ENCODE peak calls at places on chromosomes 4 and X, in six cellular contexts. T is B cell, Q is endothelial cell, Z is HFFc6, Y is fibroblast of mammary gland, J is fibroblast of lung. D is an unnamed sample.
A peak's percentile ranks its signal among the peaks of the same experiment; 100 is the strongest.

GRCh38 chr4:2168469-2169319 is 73.2 kb downstream of the HAUS3 start:
- DNase-seq in J (no peak), Y (no peak), T (no peak), Z (no peak), Q (no peak), D (no peak)

GRCh38 chrX:13646154-13646549 is 6.8 kb upstream of the TCEANC start:
- DNase-seq in Q (peak; percentile 50), T (no peak), J (peak; percentile 75), Z (peak; percentile 39), Y (peak; percentile 69), D (peak; percentile 53)

GRCh38 chrX:55489315-55490009 is at the start of gene USP51:
- DNase-seq in Y (peak; percentile 41), J (peak; percentile 59), Z (no peak), T (peak; percentile 51), Q (peak; percentile 40), D (peak; percentile 55)

GRCh38 chrX:57453901-57454300 is 137.9 kb upstream of the ZXDB start:
- DNase-seq in J (no peak), Z (no peak), T (no peak), Y (peak; percentile 13), Q (peak; percentile 5), D (peak; percentile 53)

GRCh38 chr4:133483600-133484246 is 334.6 kb downstream of the PCDH10 start:
- DNase-seq in Q (peak; percentile 17), J (peak; percentile 60), Z (peak; percentile 58), Y (peak; percentile 12), T (no peak), D (peak; percentile 24)

GRCh38 chrX:85836868-85837267 is 210.5 kb downstream of the CHM start:
- DNase-seq in Z (peak; percentile 6), T (no peak), J (peak; percentile 44), Q (no peak), Y (peak; percentile 57), D (no peak)

GRCh38 chr4:20422398-20422797 is 170.7 kb downstream of the SLIT2 start:
- DNase-seq in Q (peak; percentile 69), Y (peak; percentile 65), Z (peak; percentile 53), J (peak; percentile 72), T (no peak), D (peak; percentile 66)

GRCh38 chr4:26404597-26405323 is 83.9 kb downstream of the RBPJ start:
- DNase-seq in T (no peak), J (no peak), Z (no peak), Y (no peak), Q (no peak), D (no peak)

GRCh38 chrX:99394450-99394849 is 1015.6 kb downstream of the PCDH19 start:
- DNase-seq in Q (no peak), Y (no peak), J (no peak), Z (no peak), T (no peak), D (peak; percentile 8)

GRCh38 chr4:1579834-1580686 is 104.1 kb downstream of the FAM53A start:
- DNase-seq in Q (peak; percentile 90), T (peak; percentile 94), Y (peak; percentile 43), Z (peak; percentile 24), J (no peak), D (peak; percentile 96)

GRCh38 chrX:106863697-106864096 is 39.4 kb downstream of the RIPPLY1 start:
- DNase-seq in Q (no peak), J (no peak), Z (no peak), Y (no peak), T (no peak), D (no peak)

GRCh38 chrX:127207326-127207725 is 387.8 kb downstream of the PRR32 start:
- DNase-seq in J (no peak), Z (no peak), Q (no peak), Y (no peak), T (no peak), D (no peak)

GRCh38 chrX:103656623-103657022 is 27.8 kb downstream of the TCEAL1 start:
- DNase-seq in Q (no peak), T (no peak), J (peak; percentile 67), Z (peak; percentile 92), Y (peak; percentile 72), D (no peak)

GRCh38 chr4:25970241-25970675 is 56.2 kb downstream of the SMIM20 start:
- DNase-seq in Y (no peak), Z (no peak), J (no peak), Q (peak; percentile 27), T (no peak), D (peak; percentile 74)

GRCh38 chr4:20493761-20494353 is 206.4 kb upstream of the PACRGL start:
- DNase-seq in T (no peak), J (peak; percentile 58), Q (no peak), Z (peak; percentile 75), Y (peak; percentile 23), D (no peak)

GRCh38 chr4:185837415-185838103 is 25.6 kb upstream of the SORBS2 start:
- DNase-seq in Y (peak; percentile 19), Z (no peak), Q (no peak), T (no peak), J (no peak), D (no peak)

GRCh38 chrX:2336181-2336580 is 164.6 kb downstream of the DHRSX start:
- DNase-seq in Z (no peak), J (no peak), Y (no peak), T (no peak), Q (no peak), D (no peak)

GRCh38 chr4:10421344-10422055 is 35.7 kb downstream of the ZNF518B start:
- DNase-seq in Z (no peak), T (no peak), Q (no peak), Y (no peak), J (no peak), D (no peak)

GRCh38 chr4:1600811-1601532 is 83.1 kb downstream of the FAM53A start:
- DNase-seq in J (no peak), Y (no peak), Z (no peak), T (no peak), Q (no peak), D (no peak)

GRCh38 chr4:83917572-83917971 is 381.7 kb downstream of the GPAT3 start:
- DNase-seq in Y (peak; percentile 22), T (no peak), Z (no peak), J (no peak), Q (no peak), D (peak; percentile 27)

GRCh38 chr4:165058676-165059075 is 5.0 kb downstream of the TRIM75 start:
- DNase-seq in T (no peak), J (no peak), Z (no peak), Q (no peak), Y (no peak), D (no peak)

GRCh38 chrX:116204947-116205346 is 34.4 kb downstream of the AGTR2 start:
- DNase-seq in T (no peak), Y (peak; percentile 26), Q (peak; percentile 2), Z (no peak), J (peak; percentile 22), D (peak; percentile 11)

GRCh38 chr4:11589676-11590075 is 161.0 kb upstream of the HS3ST1 start:
- DNase-seq in J (no peak), Y (no peak), Q (no peak), T (no peak), Z (no peak), D (no peak)

GRCh38 chrX:10296581-10296980 is 139.8 kb downstream of the CLCN4 start:
- DNase-seq in T (no peak), Y (peak; percentile 62), Q (no peak), J (peak; percentile 91), Z (peak; percentile 0), D (no peak)

GRCh38 chrX:72045141-72045540 is 86.6 kb downstream of the RTL5 start:
- DNase-seq in T (no peak), Y (no peak), J (no peak), Q (no peak), Z (no peak), D (no peak)

DNA sequence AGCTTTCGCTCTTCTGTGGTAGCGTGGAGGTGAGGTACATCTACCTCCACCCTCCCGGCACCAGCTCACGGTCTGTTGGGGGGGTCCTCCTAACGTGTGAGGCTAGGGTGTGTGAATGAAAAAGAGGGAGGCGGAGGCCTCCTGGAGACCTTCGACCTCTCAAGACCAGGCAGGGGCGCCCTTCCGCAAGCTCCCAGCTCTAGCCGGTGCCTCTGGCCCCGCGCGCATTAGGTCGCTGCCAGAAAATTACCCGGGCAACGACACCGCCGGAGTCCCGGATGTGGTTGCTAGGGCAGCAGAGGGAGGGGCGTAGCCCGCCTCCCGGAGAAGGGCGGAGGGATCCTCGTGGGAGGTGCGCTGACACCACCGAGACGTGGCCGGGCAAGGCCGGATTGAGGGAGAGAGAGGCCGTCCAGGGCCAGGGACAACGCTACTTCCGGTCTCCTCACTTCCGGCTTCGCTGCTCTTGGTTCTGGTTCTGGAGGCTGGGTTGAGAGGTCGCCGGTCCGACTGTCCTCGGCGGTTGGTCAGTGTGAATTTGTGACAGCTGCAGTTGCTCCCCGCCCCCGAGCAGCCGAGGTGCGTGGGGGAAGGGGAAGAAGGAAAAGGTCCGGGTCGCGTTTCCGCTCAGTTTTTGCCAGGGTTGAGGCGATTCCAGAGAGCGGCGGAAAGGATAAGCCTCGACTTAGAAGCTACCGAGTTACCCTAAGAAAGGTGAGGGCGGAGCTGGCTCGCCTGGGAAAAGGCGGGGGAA is at the start of the genes ARFIP1 and TIGD4:
- DNase-seq in T (peak; percentile 96), Q (peak; percentile 97), Y (peak; percentile 96), Z (peak; percentile 98), J (peak; percentile 97), D (peak; percentile 96)
- TF ChIP-seq CTCF in T (peak; percentile 9), Q (no peak), Y (peak; percentile 3), Z (peak; percentile 58), J (peak; percentile 20), D (peak; percentile 30)

DNA sequence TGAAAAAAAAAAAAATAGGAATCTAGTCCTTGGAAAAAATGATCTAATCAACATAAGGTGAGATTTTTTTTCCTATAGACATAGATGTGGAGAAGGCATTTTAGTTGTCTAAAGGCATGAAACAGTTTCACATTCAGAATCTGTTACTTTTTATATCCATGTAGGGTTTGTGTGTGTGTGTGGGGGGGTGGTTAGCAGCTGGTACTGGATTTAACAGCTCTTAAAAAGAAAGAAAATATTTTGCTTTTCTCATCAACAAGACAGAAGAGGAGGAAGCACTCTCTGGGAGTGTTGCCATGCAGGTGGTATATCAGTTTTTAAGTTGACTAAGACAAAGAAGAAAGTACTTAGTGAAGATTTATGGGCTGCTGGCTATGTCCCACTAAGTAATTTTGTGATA is 122.3 kb downstream of the VCX3B start:
- DNase-seq in Y (no peak), T (no peak), Z (no peak), J (no peak), Q (no peak), D (no peak)
- TF ChIP-seq CTCF in Y (no peak), T (no peak), Z (no peak), J (no peak), Q (no peak), D (no peak)

DNA sequence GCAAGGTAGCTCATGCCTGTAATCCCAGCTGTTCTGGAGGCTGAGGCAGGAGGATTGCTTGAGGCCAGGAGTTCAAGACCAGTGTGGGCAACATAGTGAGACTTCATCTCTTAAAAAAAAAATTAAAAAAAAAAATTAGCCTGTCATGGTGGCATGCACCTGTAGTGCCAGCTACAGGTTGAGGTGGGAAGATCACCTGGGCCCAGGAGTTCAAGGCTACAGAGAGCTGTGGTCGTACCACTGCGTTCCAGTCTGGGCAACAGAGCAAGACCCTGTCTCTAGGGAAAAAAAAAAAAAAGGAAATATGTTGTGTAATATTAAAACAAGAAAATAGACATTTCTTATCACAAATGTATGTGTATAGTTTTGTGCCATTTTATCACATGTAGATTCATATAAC is 97.8 kb downstream of the LARP1B start:
- DNase-seq in Z (no peak), Q (no peak), T (no peak), Y (no peak), J (no peak), D (no peak)
- TF ChIP-seq CTCF in Z (no peak), Q (no peak), T (no peak), Y (no peak), J (no peak), D (no peak)

DNA sequence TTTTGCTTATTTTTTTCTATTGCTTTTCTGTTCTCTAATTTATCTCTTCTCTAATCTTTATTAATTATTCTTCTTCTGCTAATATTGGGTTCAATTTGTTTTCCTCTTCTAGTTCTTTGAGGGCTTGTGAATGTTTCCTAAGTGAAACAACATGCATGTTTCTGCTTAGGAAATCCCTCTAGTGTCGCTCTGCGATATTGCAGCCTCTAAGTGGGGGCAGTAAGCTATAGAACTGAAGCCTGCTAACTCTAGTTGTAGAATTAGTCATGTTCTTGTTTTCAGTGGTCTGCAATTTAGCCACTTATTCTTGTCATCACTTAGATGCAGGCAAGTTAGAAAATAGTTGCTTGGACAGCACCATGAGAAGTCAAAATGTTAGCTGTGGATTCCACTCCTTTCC is 222.6 kb downstream of the SPIN4 start:
- DNase-seq in J (no peak), Q (no peak), T (no peak), Y (peak; percentile 22), Z (peak; percentile 5), D (peak; percentile 44)
- TF ChIP-seq CTCF in J (peak; percentile 9), Q (peak; percentile 33), T (peak; percentile 54), Y (peak; percentile 46), Z (peak; percentile 64), D (peak; percentile 44)